ENCODE peak calls at places on chromosomes 4 and X, in seven cellular contexts. N, Z, M, Q, U, J and B are unnamed samples. For H3K9me3, the result is how much of the 10 kb centered on the place peaks cover.

GRCh38 chr4:87375719-87376291 is 15.2 kb downstream of the HSD17B11 start:
- DNase-seq in J (peak), M (peak), Q (peak), U (peak), N (peak), Z (no peak), B (peak)

GRCh38 chr4:150402968-150403367 is 179.0 kb upstream of the MAB21L2 start:
- DNase-seq in Z (no peak), U (peak), Q (no peak), J (no peak), N (peak), M (no peak), B (no peak)

GRCh38 chr4:119300072-119300387 is 21.9 kb downstream of the FABP2 start:
- DNase-seq in M (no peak), Z (peak), U (peak), N (no peak), J (peak), Q (peak), B (no peak)

GRCh38 chr4:150464523-150464922 is 117.4 kb upstream of the MAB21L2 start:
- DNase-seq in Q (no peak), N (no peak), U (no peak), M (no peak), Z (no peak), J (no peak), B (no peak)

GRCh38 chr4:122894802-122895201 is 27.6 kb downstream of the NUDT6 start:
- DNase-seq in J (no peak), Z (no peak), N (no peak), M (no peak), Q (no peak), U (no peak), B (no peak)

GRCh38 chr4:151676301-151676700 is 84.5 kb downstream of the GATB start:
- DNase-seq in Z (no peak), N (no peak), M (peak), Q (peak), J (no peak), U (peak), B (peak)

GRCh38 chrX:40094041-40094899 is 3.5 kb downstream of the BCOR start:
- DNase-seq in J (no peak), Q (peak), Z (no peak), U (peak), N (peak), M (no peak), B (no peak)

GRCh38 chrX:13647709-13648212 is 5.2 kb upstream of the TCEANC start:
- DNase-seq in M (peak), N (no peak), J (peak), Q (peak), U (peak), Z (peak), B (no peak)

GRCh38 chr4:8045909-8046308 is 106.2 kb upstream of the AFAP1 start:
- DNase-seq in U (no peak), Q (no peak), Z (no peak), J (no peak), M (no peak), N (no peak), B (no peak)

GRCh38 chr4:74433043-74433442 is 11.9 kb upstream of the AREG start:
- DNase-seq in Z (no peak), Q (no peak), N (no peak), J (no peak), U (no peak), M (no peak), B (no peak)

GRCh38 chr4:11312389-11312788 is 116.3 kb downstream of the HS3ST1 start:
- DNase-seq in J (no peak), Z (no peak), N (no peak), Q (no peak), U (no peak), M (peak), B (no peak)

GRCh38 chr4:181061787-181062186 is 1181.4 kb upstream of the TENM3 start:
- DNase-seq in Z (no peak), J (no peak), N (no peak), U (no peak), Q (no peak), M (no peak), B (no peak)

GRCh38 chrX:45986971-45987370 is 558.2 kb downstream of the ZNF674 start:
- DNase-seq in U (no peak), M (no peak), Q (no peak), J (no peak), Z (no peak), N (no peak), B (no peak)

GRCh38 chr4:7244343-7244680 is 52.0 kb downstream of the SORCS2 start:
- DNase-seq in M (no peak), J (no peak), Q (no peak), U (no peak), N (no peak), Z (no peak), B (no peak)

GRCh38 chr4:151626228-151626627 is 134.6 kb downstream of the GATB start:
- DNase-seq in J (no peak), M (no peak), N (no peak), Q (no peak), U (no peak), Z (no peak), B (no peak)

GRCh38 chrX:78673256-78673655 is 14.1 kb upstream of the RTL3 start:
- DNase-seq in J (no peak), Z (no peak), M (no peak), U (no peak), N (no peak), Q (no peak), B (no peak)

GRCh38 chr4:41600243-41600642 is 62.3 kb downstream of the LIMCH1 start:
- DNase-seq in J (no peak), Q (no peak), Z (no peak), U (peak), M (peak), N (no peak), B (no peak)

GRCh38 chr4:72582853-72583252 is 13.8 kb upstream of the ADAMTS3 start:
- DNase-seq in N (no peak), U (no peak), J (no peak), Q (no peak), M (no peak), Z (no peak), B (no peak)

GRCh38 chr4:206054-206453 is 81.8 kb downstream of the ZNF718 start:
- DNase-seq in Q (no peak), N (no peak), U (no peak), M (no peak), Z (no peak), J (no peak), B (no peak)
- H3K9me3 ChIP-seq in Q (half or more), N (under half), U (under half), M (under half), Z (under half), J (under half), B (under half)

DNA sequence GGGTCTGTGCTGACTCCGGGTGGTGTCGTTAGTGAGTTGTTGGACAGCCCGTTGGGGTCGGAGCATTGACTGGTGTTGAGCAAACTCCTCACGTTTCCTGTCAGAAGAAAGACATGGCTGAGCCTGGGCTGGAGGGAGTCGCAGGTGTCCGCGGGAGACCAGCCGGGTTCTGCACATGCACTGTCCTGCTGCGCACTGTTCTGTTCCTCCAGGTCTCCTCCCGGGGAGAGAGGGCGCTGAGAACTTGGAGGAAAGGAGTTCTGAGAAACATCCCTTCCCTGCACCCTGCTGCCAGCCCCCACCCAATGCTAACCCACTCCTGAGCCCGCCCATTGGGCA is 1.1 kb downstream of the ZNF141 start:
- DNase-seq in Z (no peak), M (no peak), J (no peak), Q (peak), U (peak), N (no peak), B (no peak)
- H3K9me3 ChIP-seq in Z (under half), M (under half), J (under half), Q (under half), U (under half), N (under half), B (under half)

GRCh38 chr4:18397681-18398080 is 376.1 kb upstream of the LCORL start:
- DNase-seq in Q (no peak), N (no peak), U (no peak), Z (no peak), M (no peak), J (no peak), B (no peak)
- H3K9me3 ChIP-seq in Q (under half), N (under half), U (under half), Z (under half), M (under half), J (under half), B (under half)

DNA sequence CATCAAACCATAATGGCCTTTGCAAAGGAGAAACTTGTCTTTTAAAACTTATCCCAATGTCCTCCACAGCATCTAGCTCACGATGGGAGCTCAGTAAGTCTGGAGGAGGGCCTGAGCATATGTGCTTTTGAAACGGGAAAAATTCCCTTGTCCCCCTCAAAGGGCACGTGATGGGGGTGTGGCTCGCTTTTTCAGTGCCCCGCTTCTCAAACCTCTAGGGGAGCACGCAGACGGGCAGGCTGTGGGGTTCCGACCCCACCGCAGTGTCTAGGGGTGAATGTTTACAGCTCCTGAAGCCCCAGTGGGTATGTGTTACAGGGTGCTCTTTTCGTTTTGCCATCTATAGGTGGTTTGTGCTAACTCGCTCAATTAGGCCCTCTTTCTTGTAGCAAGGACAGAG is 31.2 kb downstream of the SLITRK2 start:
- DNase-seq in M (no peak), Q (no peak), Z (no peak), N (no peak), U (no peak), J (no peak), B (no peak)
- H3K9me3 ChIP-seq in M (under half), Q (under half), Z (under half), N (under half), U (under half), J (under half), B (under half)

DNA sequence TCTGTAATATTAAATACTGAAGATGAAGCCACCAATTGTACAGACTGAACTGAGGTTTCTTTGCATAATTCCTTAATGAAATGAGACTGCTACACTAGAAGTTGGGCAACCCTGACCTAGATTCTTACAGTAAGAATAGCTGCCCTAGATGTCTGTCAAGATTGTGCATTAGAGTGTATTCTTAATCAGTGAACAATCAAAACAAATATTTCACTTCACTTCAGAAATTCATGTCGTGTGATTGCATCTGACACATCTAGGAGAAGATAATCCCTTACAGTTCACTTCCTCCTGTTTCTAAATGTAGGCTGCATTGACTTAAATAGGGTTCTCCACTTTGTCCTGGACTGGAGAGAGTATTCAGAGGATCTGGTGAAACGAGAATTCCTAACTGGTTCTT is 283.1 kb downstream of the HNRNPD start:
- DNase-seq in U (no peak), Z (no peak), Q (no peak), J (no peak), N (no peak), M (no peak), B (no peak)
- H3K9me3 ChIP-seq in U (under half), Z (under half), Q (under half), J (under half), N (under half), M (under half), B (under half)